ENCODE peak calls at places on chromosomes 11 and 22, in ten cellular contexts. J, W, S, I, K, L, N, B, C and Q are unnamed samples.

GRCh38 chr22:23183107-23183698 is 2.9 kb downstream of the BCR start:
- DNase-seq in W (peak), L (peak), J (peak), N (peak), S (no peak), I (peak), K (peak), C (no peak), B (no peak), Q (no peak)

GRCh38 chr11:47183969-47184368 is 2.3 kb downstream of the PACSIN3 start:
- DNase-seq in S (no peak), J (no peak), K (no peak), L (no peak), W (no peak), C (no peak), B (no peak), N (no peak), I (no peak), Q (no peak)

GRCh38 chr11:107478922-107479321 is 21.3 kb upstream of the CWF19L2 start:
- DNase-seq in J (no peak), B (no peak), I (no peak), K (no peak), C (no peak), L (no peak), N (no peak), S (peak), W (no peak), Q (no peak)

GRCh38 chr22:28882545-28882877 is 861 bp upstream of the ZNRF3 start:
- DNase-seq in W (no peak), C (no peak), S (no peak), I (no peak), N (no peak), B (no peak), K (no peak), J (peak), L (no peak), Q (no peak)

GRCh38 chr11:70421123-70421522 is 22.8 kb downstream of the CTTN start:
- DNase-seq in N (no peak), J (no peak), K (no peak), B (no peak), I (no peak), S (no peak), C (no peak), W (no peak), L (peak), Q (no peak)

GRCh38 chr11:128375941-128376340 is 211.4 kb downstream of the ETS1 start:
- DNase-seq in C (no peak), S (no peak), B (no peak), J (no peak), I (no peak), W (no peak), N (no peak), K (no peak), L (no peak), Q (no peak)

GRCh38 chr11:126282361-126282741 is 542 bp upstream of the TIRAP start:
- DNase-seq in S (no peak), B (no peak), N (no peak), K (peak), J (peak), I (peak), C (no peak), W (peak), L (peak), Q (peak)

GRCh38 chr11:76823481-76824028 is 37.2 kb upstream of the ACER3 start:
- DNase-seq in I (no peak), W (peak), L (no peak), S (no peak), K (no peak), J (no peak), B (no peak), N (no peak), C (no peak), Q (no peak)

GRCh38 chr22:38455530-38456271 is 702 bp upstream of the KCNJ4 start:
- DNase-seq in W (peak), L (peak), N (no peak), J (no peak), C (no peak), S (no peak), B (no peak), K (no peak), I (no peak), Q (no peak)

GRCh38 chr22:45550416-45550815 is 47.7 kb downstream of the FBLN1 start:
- DNase-seq in S (no peak), L (no peak), W (no peak), J (no peak), N (no peak), C (no peak), I (no peak), K (no peak), B (no peak), Q (no peak)

GRCh38 chr11:70399681-70400112 is 1.4 kb downstream of the CTTN start:
- DNase-seq in I (peak), W (peak), N (peak), J (peak), C (peak), K (peak), B (peak), L (peak), S (peak), Q (no peak)

GRCh38 chr11:122772945-122773344 is 65.4 kb upstream of the CRTAM start:
- DNase-seq in C (no peak), L (no peak), W (no peak), I (no peak), B (no peak), K (no peak), J (no peak), N (no peak), S (no peak), Q (no peak)

GRCh38 chr11:32172771-32173170 is 81.9 kb downstream of the RCN1 start:
- DNase-seq in B (no peak), L (no peak), N (no peak), S (no peak), C (peak), J (no peak), K (no peak), I (no peak), W (no peak), Q (no peak)

GRCh38 chr22:43867839-43868652 is 5.7 kb upstream of the SULT4A1 start:
- DNase-seq in B (no peak), I (peak), W (peak), J (peak), L (peak), C (no peak), K (no peak), N (peak), S (peak), Q (peak)

GRCh38 chr11:68584097-68584496 is 100.2 kb upstream of the GAL start:
- DNase-seq in N (peak), C (no peak), B (no peak), W (peak), I (no peak), S (no peak), J (peak), K (peak), L (no peak), Q (peak)

GRCh38 chr11:20081336-20081735 is 78.9 kb downstream of the DBX1 start:
- DNase-seq in L (no peak), C (no peak), K (no peak), N (no peak), I (no peak), W (no peak), J (no peak), S (no peak), B (no peak), Q (no peak)
- H3K27ac ChIP-seq in L (no peak), C (no peak), K (no peak), N (no peak), I (no peak), W (no peak), J (no peak), S (no peak), B (no peak), Q (no peak)

DNA sequence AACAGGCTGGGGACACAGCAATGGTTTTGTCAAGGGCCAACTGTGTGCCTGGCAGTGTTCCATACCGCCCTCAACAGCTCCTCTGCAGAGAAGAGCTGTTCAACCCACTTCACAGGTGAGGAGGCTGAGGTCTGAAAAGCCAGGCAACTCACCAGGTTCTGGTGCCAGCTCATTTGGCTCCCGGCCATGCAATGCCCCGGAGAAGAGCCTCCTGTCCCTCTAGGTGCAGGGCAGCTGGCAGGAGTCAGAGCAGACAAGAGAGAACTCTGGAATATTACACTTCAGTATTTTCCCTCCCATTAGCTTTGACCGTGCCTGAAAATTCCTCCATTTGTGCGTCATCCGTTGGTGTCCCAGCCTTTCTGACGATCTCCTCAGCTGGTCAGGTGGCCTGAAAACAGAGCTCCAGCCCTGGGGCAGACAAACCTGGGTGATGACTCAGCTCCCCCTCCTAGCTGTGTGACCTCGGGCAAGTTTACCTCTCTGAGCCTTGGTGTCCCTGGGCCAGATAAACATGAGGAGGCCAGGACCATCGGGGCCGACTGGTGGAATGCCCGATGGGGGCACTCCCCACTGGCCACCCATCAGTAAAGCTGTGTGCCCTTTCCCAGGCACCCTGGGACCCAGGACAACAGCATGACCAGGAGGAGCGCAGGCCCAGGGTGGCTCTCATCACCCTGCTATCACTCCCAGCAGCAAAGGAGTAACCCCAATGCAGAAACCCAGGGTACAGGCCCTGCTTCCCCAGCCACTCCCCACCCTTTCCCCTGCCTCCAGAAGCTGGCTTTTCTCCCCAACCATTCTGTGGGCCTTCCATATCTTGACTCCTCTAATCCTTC is 9.6 kb upstream of the C1QTNF6 start:
- DNase-seq in C (no peak), B (no peak), I (peak), W (no peak), J (peak), L (peak), K (peak), S (no peak), N (peak), Q (no peak)
- H3K4me3 ChIP-seq in C (peak), B (no peak), I (peak), W (peak), J (peak), L (peak), K (no peak), S (no peak), N (no peak), Q (peak)

DNA sequence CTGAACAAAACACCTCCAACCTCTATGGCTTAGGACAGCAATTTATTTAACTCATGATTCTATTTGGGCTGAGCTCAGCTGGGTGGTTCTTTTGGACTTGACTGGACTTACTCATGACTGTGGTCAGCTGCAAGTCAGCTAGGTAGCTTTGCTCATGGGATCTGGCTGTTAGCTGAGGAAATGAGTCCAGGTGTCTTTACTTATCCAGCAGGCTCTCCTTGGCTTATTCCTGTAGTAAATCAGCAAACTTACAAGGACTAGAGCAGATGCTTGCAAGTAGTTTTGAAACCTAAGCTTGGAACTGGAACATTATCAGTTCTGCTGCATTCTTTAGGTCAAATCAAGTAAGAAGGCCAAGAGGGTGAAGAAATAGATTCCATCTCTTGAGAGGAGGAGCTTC is 8.0 kb upstream of the HIKESHI start:
- DNase-seq in I (no peak), J (no peak), N (no peak), L (no peak), K (no peak), W (no peak), B (no peak), C (no peak), S (no peak), Q (no peak)
- H3K27ac ChIP-seq in I (no peak), J (no peak), N (no peak), L (no peak), K (no peak), W (no peak), B (no peak), C (no peak), S (no peak), Q (no peak)

GRCh38 chr11:131745405-131745804 is 375.0 kb downstream of the NTM start:
- DNase-seq in N (no peak), J (no peak), K (no peak), I (no peak), B (no peak), L (no peak), W (no peak), C (no peak), S (no peak), Q (no peak)
- H3K4me3 ChIP-seq in N (no peak), J (no peak), K (no peak), I (no peak), B (no peak), L (no peak), W (no peak), C (no peak), S (no peak), Q (no peak)

GRCh38 chr22:21726650-21727049 is 8.9 kb downstream of the YPEL1 start:
- DNase-seq in N (no peak), W (peak), B (no peak), L (no peak), J (no peak), S (no peak), I (no peak), K (no peak), C (no peak), Q (no peak)

GRCh38 chr22:21725956-21726649 is 9.5 kb downstream of the YPEL1 start:
- DNase-seq in K (no peak), W (peak), B (no peak), S (no peak), C (no peak), N (no peak), L (no peak), J (no peak), I (no peak), Q (no peak)

GRCh38 chr22:21727159-21727558 is 8.4 kb downstream of the YPEL1 start:
- DNase-seq in N (no peak), J (no peak), K (no peak), I (no peak), W (peak), B (no peak), C (no peak), L (no peak), S (no peak), Q (no peak)

GRCh38 chr22:21727768-21728167 is 7.8 kb downstream of the YPEL1 start:
- DNase-seq in J (no peak), C (no peak), N (no peak), W (peak), S (no peak), K (no peak), L (no peak), B (no peak), I (no peak), Q (no peak)

DNA sequence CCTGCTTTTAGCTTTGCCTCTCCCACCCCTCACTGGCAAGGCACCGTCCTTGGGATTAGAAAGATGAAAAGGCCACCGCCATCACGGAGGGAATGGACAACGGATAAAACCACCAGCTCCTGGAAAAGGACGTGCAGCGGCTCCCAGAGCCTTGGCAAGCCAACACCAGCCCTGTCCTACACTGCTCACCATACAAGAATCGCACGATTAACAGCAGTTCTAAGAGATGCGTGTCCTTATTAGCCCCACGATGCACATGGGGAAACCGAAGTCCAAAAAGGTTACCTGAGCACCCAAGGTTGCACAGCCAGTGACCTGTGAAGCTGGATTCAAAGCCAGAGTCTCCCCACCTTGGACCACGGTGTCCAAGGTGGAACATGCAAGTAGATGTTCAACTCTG is 7.3 kb downstream of the YPEL1 start:
- DNase-seq in B (no peak), J (no peak), L (no peak), S (no peak), N (no peak), K (no peak), I (no peak), W (peak), C (no peak), Q (no peak)
- H3K27ac ChIP-seq in B (no peak), J (no peak), L (no peak), S (no peak), N (no peak), K (no peak), I (no peak), W (no peak), C (no peak), Q (no peak)

GRCh38 chr11:1573847-1574255 is 1.8 kb upstream of the DUSP8 start:
- DNase-seq in C (no peak), L (no peak), N (peak), I (peak), J (no peak), K (peak), B (no peak), W (peak), S (no peak), Q (no peak)
- H3K4me3 ChIP-seq in C (peak), L (peak), N (peak), I (peak), J (no peak), K (no peak), B (peak), W (no peak), S (no peak), Q (peak)

DNA sequence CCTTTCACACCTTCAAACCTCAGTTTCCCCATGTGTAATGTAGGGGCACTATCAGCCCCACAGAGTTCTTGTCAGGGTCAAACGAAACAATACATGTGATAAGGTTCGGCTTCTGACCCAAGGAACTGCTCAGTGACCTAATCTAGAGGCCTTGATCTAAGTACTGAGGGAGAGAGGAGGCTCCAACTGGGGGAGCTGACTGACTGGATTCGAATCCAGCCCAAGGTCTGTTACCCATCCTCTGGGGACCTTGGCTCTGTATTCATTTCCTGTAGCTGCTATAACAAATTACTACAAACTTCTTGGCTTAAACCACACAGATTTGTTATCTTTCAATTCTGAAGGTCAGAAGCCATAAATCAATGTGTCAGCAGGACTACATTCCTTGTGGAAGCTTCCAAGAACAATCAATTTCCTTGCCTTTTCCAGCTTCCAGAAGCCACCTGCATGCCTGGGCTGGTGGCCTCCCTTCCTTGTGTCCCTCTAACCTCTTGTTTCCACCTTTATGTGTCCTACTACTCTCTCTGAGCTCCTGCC is 10.7 kb upstream of the ANAPC15 start:
- DNase-seq in I (no peak), L (no peak), W (no peak), C (no peak), K (no peak), J (no peak), B (no peak), N (no peak), S (no peak), Q (no peak)
- H3K27ac ChIP-seq in I (no peak), L (no peak), W (no peak), C (no peak), K (no peak), J (no peak), B (no peak), N (no peak), S (no peak), Q (no peak)

DNA sequence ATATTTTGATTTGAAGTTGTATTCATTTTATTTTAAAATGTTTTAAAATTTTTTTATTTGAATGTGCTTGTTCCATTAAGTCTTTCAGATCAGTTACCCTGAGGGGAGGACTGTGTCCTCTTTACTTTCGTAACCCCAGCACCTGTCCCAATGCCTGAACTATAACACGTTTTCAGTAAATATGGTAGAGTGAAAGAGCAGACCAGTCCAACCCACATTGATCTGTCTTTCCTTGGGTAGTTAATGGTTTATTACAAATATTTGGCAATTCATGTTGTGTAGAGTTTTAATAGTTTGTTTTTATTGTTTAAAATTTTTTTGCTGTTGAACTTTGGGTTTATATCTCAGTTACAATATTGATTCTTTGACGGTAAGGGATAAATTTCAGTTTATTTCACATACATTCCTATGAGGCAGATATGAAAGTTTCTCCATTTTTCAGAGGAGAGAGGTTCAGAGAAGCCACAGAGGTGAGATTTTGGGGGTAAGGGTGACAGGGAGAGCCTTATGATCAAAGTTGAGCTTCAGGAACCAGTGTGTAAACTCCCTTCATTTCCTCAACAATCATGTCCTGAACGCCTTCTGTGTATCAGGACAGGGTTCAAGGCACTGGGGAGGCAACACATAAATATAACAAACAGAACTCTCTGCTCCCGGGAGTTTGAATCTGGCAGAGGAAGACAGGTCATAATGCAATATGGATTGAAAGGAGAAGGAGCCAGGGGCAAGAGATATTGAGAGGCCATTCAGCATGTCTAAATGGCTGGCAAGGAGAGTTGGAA is 27.8 kb downstream of the AMOTL1 start:
- DNase-seq in W (no peak), I (no peak), C (no peak), S (no peak), B (no peak), K (no peak), N (no peak), L (no peak), J (no peak), Q (no peak)
- H3K4me3 ChIP-seq in W (no peak), I (no peak), C (peak), S (peak), B (no peak), K (no peak), N (no peak), L (no peak), J (no peak), Q (no peak)

DNA sequence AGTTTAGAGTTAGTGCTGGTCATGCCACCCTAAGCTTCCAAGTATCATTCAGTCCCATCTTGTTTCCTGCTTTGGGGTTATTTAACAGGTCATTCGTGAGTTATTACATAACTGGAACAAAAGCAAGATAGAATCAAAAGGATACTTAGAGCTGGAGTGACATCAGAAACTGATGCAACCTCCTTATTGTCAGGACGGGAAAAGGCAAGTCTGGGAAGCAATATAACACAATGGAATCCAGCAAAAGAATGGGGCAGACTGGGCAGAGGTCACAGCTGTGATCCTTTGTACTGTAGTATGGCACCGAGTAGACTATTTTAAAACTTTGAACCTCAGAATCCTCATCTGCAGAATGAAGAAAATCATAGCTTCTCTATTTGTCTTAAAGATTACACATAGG is 4.4 kb upstream of the PRSS23 start:
- DNase-seq in W (no peak), L (no peak), K (no peak), I (no peak), N (no peak), C (no peak), J (no peak), B (no peak), S (no peak), Q (no peak)
- H3K27ac ChIP-seq in W (no peak), L (no peak), K (no peak), I (no peak), N (no peak), C (no peak), J (no peak), B (no peak), S (no peak), Q (no peak)